ENCODE peak calls at places on chromosomes 5 and 9, in five cellular contexts. J is GF-D8, D is psoas muscle, W is heart left ventricle, O is activated B cell treated with CpG ODN at 0.5 μM for 24 hours. G is an unnamed sample.

GRCh38 chr5:39447059-39447458 is 22.3 kb upstream of the DAB2 start:
- DNase-seq in J (no peak), D (no peak), W (no peak), O (no peak), G (no peak)

GRCh38 chr9:1647776-1648175 is 367.4 kb upstream of the SMARCA2 start:
- DNase-seq in J (no peak), D (no peak), W (no peak), O (no peak), G (no peak)

GRCh38 chr5:65480306-65480865 is 1.3 kb downstream of the ADAMTS6 start:
- DNase-seq in J (no peak), D (peak), W (peak), O (no peak), G (peak)

GRCh38 chr5:76716456-76717157 is 681 bp downstream of the F2R start:
- DNase-seq in J (no peak), D (no peak), W (peak), O (no peak), G (no peak)

GRCh38 chr9:110077926-110078325 is 130.0 kb downstream of the C9orf152 start:
- DNase-seq in J (no peak), D (no peak), W (no peak), O (no peak), G (no peak)

GRCh38 chr5:135886136-135886535 is 9.5 kb downstream of the IL9 start:
- DNase-seq in J (no peak), D (no peak), W (no peak), O (no peak), G (no peak)

GRCh38 chr5:33261305-33261704 is 179.5 kb upstream of the TARS1 start:
- DNase-seq in J (no peak), D (no peak), W (no peak), O (no peak), G (no peak)

GRCh38 chr9:37951671-37952579 is 48.0 kb upstream of the SLC25A51 start:
- DNase-seq in J (no peak), D (no peak), W (no peak), O (no peak), G (no peak)

G was measured in right lobe of liver.